ENCODE peak calls at places on chromosome 7, in eight cellular contexts. W is cardiac muscle cell; L is K562; S is fibroblast of lung; F is mesenchymal stem cell; X is adrenal gland; I is colonic mucosa; D is CD4-positive, alpha-beta memory T cell. P is an unnamed sample. For H3K9me3, the result is how much of the 10 kb centered on the place peaks cover.

GRCh38 chr7:2936891-2937580 is 92.9 kb upstream of the GNA12 start:
- DNase-seq in D (no peak), X (no peak), W (no peak), I (no peak), F (no peak), L (no peak), S (no peak), P (no peak)

GRCh38 chr7:75994388-75995051 is at the start of gene TMEM120A:
- DNase-seq in W (peak), L (peak), I (peak), X (peak), D (peak), S (peak), F (peak), P (peak)

GRCh38 chr7:144606231-144606630 is 202.7 kb upstream of the NOBOX start:
- DNase-seq in L (no peak), W (no peak), D (no peak), S (no peak), I (no peak), F (no peak), X (no peak), P (no peak)

GRCh38 chr7:92840309-92840708 is 3.9 kb upstream of the CDK6 start:
- DNase-seq in X (no peak), F (no peak), L (no peak), D (no peak), S (no peak), I (no peak), W (no peak), P (no peak)

GRCh38 chr7:151378011-151378410 is 31.8 kb downstream of the WDR86 start:
- DNase-seq in I (no peak), F (no peak), D (no peak), S (no peak), L (no peak), W (no peak), X (no peak), P (no peak)

GRCh38 chr7:75596727-75597614 is 104.9 kb downstream of the SPDYE5 start:
- DNase-seq in W (no peak), I (no peak), L (no peak), F (peak), D (no peak), X (no peak), S (no peak), P (no peak)

GRCh38 chr7:47375121-47375551 is 206.8 kb downstream of the TNS3 start:
- DNase-seq in W (no peak), D (no peak), L (no peak), X (no peak), F (peak), I (no peak), S (peak), P (no peak)

GRCh38 chr7:117269895-117270294 is 53.0 kb downstream of the WNT2 start:
- DNase-seq in D (no peak), X (no peak), S (peak), I (no peak), W (no peak), F (peak), L (no peak), P (no peak)

GRCh38 chr7:100602889-100603696 is 930 bp downstream of the PCOLCE start:
- DNase-seq in W (peak), D (no peak), F (peak), S (peak), I (peak), L (peak), X (no peak), P (no peak)

GRCh38 chr7:143456992-143457793 is 13.9 kb downstream of the TAS2R60 start:
- DNase-seq in I (no peak), D (no peak), S (no peak), F (no peak), L (no peak), X (no peak), W (no peak), P (no peak)

GRCh38 chr7:14092376-14092775 is 102.9 kb upstream of the ETV1 start:
- DNase-seq in S (no peak), L (no peak), I (no peak), F (no peak), D (no peak), X (no peak), W (no peak), P (no peak)

GRCh38 chr7:18489624-18490023 is 5.9 kb upstream of the HDAC9 start:
- DNase-seq in L (no peak), F (no peak), W (no peak), S (no peak), D (no peak), X (no peak), I (no peak), P (no peak)

GRCh38 chr7:108603922-108604684 is 34.4 kb downstream of the DNAJB9 start:
- DNase-seq in D (no peak), X (no peak), F (no peak), I (no peak), W (no peak), S (no peak), L (no peak), P (no peak)

GRCh38 chr7:22771829-22772228 is 44.8 kb downstream of the IL6 start:
- DNase-seq in X (no peak), F (no peak), W (peak), S (no peak), L (no peak), D (no peak), I (no peak), P (no peak)

GRCh38 chr7:101244385-101245146 is at the start of gene FIS1:
- DNase-seq in L (peak), S (peak), X (peak), W (peak), D (peak), I (peak), F (peak), P (peak)

GRCh38 chr7:51045319-51046102 is 262.8 kb upstream of the GRB10 start:
- DNase-seq in X (no peak), L (no peak), D (no peak), I (no peak), F (peak), S (peak), W (no peak), P (no peak)

DNA sequence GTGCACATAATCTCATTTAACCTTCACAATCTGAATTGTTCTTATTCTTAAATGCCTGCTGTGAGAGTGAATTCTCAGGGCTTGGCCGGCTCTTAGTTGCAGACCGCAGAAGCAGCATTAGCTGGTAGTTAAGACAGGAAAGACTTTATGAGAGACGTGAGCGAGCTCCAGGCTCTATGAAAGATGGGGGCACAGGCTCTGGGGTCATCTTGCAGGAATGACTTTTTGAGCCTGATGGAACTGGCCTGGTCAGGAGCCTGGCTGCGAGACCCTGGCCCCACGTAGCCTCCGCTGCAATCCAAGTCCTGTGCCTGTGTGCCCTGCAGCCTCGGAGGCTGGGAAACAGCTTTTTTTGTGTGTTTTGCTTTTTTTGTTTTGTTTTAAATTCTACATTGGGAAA is 958.8 kb upstream of the ZNF722 start:
- DNase-seq in W (no peak), X (no peak), S (no peak), I (no peak), L (no peak), D (no peak), F (no peak), P (no peak)
- H3K9me3 ChIP-seq in W (under half), X (under half), S (under half), I (under half), L (under half), D (under half), F (under half), P (under half)

GRCh38 chr7:63931985-63932577 is 66.6 kb upstream of the ZNF722 start:
- DNase-seq in X (no peak), I (no peak), S (no peak), W (no peak), F (no peak), D (no peak), L (no peak), P (no peak)
- H3K9me3 ChIP-seq in X (under half), I (under half), S (under half), W (under half), F (half or more), D (under half), L (under half), P (under half)

GRCh38 chr7:57769958-57770357 is 320.0 kb downstream of the ZNF716 start:
- DNase-seq in I (no peak), X (no peak), W (no peak), L (no peak), F (no peak), D (no peak), S (no peak), P (no peak)
- H3K9me3 ChIP-seq in I (under half), X (under half), W (under half), L (under half), F (under half), D (under half), S (under half), P (under half)

DNA sequence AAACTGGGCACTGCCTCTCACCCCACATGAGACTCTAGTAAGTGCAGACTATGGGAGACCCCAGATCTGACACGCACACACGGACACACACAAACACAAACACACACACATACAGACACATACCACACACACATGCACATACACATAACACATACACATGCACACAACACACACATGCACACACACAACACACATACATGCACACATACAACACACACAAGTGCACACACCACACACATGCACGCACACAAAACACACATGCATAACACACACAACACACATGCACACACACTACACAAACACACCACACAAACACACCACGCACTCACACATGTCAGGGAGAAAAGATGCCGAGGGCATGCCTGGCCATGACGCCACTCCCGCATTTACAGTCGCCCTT is 205.5 kb downstream of the TYW1B start:
- DNase-seq in D (no peak), W (no peak), L (no peak), I (no peak), S (no peak), X (no peak), F (no peak), P (no peak)
- H3K9me3 ChIP-seq in D (under half), W (under half), L (under half), I (under half), S (under half), X (under half), F (under half), P (under half)

GRCh38 chr7:56491636-56492425 is 375.6 kb upstream of the NUPR2 start:
- DNase-seq in I (no peak), S (no peak), X (no peak), L (no peak), D (no peak), F (no peak), W (no peak), P (no peak)
- H3K9me3 ChIP-seq in I (under half), S (under half), X (under half), L (under half), D (under half), F (half or more), W (under half), P (under half)

GRCh38 chr7:158579662-158580646 is 7.7 kb downstream of the PTPRN2 start:
- DNase-seq in L (no peak), F (no peak), D (no peak), X (no peak), S (no peak), I (no peak), W (no peak), P (no peak)
- H3K9me3 ChIP-seq in L (under half), F (under half), D (under half), X (under half), S (under half), I (under half), W (under half), P (under half)

GRCh38 chr7:623464-623863 is 103.0 kb upstream of the DNAAF5 start:
- DNase-seq in I (no peak), W (no peak), D (no peak), F (no peak), L (no peak), S (no peak), X (no peak), P (no peak)
- H3K9me3 ChIP-seq in I (under half), W (under half), D (under half), F (under half), L (under half), S (under half), X (under half), P (under half)

GRCh38 chr7:56229631-56230030 is 113.4 kb upstream of the NUPR2 start:
- DNase-seq in W (no peak), I (no peak), X (no peak), S (no peak), F (no peak), L (no peak), D (no peak), P (no peak)
- H3K9me3 ChIP-seq in W (under half), I (under half), X (under half), S (under half), F (under half), L (under half), D (under half), P (under half)

P was measured in MM.1S.